ENCODE peak calls at places on chromosomes 16 and 17, in four cellular contexts. W is HepG2, A is K562, E is GM12878. S is an unnamed sample.

GRCh38 chr17:8818047-8818446 is 18.9 kb upstream of the MFSD6L start:
- DNase-seq in A (no peak), W (no peak), E (no peak), S (no peak)

GRCh38 chr17:14203392-14203791 is 33.3 kb downstream of the CDRT15 start:
- DNase-seq in A (peak), E (no peak), W (no peak), S (no peak)

GRCh38 chr16:69469807-69470561 is 45.6 kb downstream of the CYB5B start:
- DNase-seq in A (no peak), E (peak), W (no peak), S (no peak)

GRCh38 chr17:28911411-28912045 is 8.6 kb upstream of the DHRS13 start:
- DNase-seq in E (no peak), W (no peak), A (no peak), S (no peak)

GRCh38 chr17:83195330-83196087 is 116.1 kb downstream of the METRNL start:
- DNase-seq in A (peak), E (no peak), W (no peak), S (no peak)

GRCh38 chr17:77767148-77767547 is 191.4 kb upstream of the TNRC6C start:
- DNase-seq in E (no peak), A (no peak), W (no peak), S (no peak)

GRCh38 chr17:8060274-8060673 is 21.4 kb downstream of the ALOX15B start:
- DNase-seq in A (peak), W (peak), E (peak), S (peak)

GRCh38 chr17:75457047-75457654 is 716 bp downstream of the TMEM94 start:
- DNase-seq in E (no peak), W (no peak), A (peak), S (no peak)

GRCh38 chr17:4064366-4064765 is 78.5 kb downstream of the ZZEF1 start:
- DNase-seq in A (no peak), W (no peak), E (no peak), S (no peak)

GRCh38 chr17:40004712-40005111 is 10.5 kb upstream of the CSF3 start:
- DNase-seq in W (no peak), A (no peak), E (no peak), S (no peak)

GRCh38 chr17:41620583-41621434 is 3.6 kb downstream of the KRT17 start:
- DNase-seq in W (no peak), E (no peak), A (no peak), S (no peak)

GRCh38 chr17:14619821-14620220 is 318.9 kb downstream of the HS3ST3B1 start:
- DNase-seq in E (no peak), W (no peak), A (no peak), S (no peak)

GRCh38 chr17:83091257-83092141 is 12.1 kb downstream of the METRNL start:
- DNase-seq in E (no peak), W (peak), A (no peak), S (no peak)

GRCh38 chr16:78821335-78821734 is 721.9 kb downstream of the WWOX start:
- DNase-seq in W (no peak), E (no peak), A (no peak), S (no peak)

GRCh38 chr17:30808785-30809286 is 15.7 kb downstream of the CRLF3 start:
- DNase-seq in A (no peak), E (peak), W (no peak), S (no peak)

GRCh38 chr17:79180358-79181005 is 105.9 kb downstream of the ENGASE start:
- DNase-seq in A (no peak), W (no peak), E (no peak), S (no peak)

GRCh38 chr16:73214825-73215481 is 167.0 kb upstream of the ZFHX3 start:
- DNase-seq in W (no peak), E (no peak), A (no peak), S (no peak)

GRCh38 chr16:58614212-58614611 is 15.4 kb downstream of the CNOT1 start:
- DNase-seq in E (no peak), W (no peak), A (no peak), S (no peak)

GRCh38 chr17:20266806-20267458 is 200.4 kb downstream of the LGALS9B start:
- DNase-seq in E (no peak), A (peak), W (no peak), S (no peak)

GRCh38 chr17:58337600-58338453 is 9.2 kb upstream of the TSPOAP1 start:
- DNase-seq in A (peak), E (peak), W (peak), S (no peak)

GRCh38 chr17:64459284-64459747 is 10.4 kb downstream of the MILR1 start:
- DNase-seq in W (no peak), E (no peak), A (no peak), S (peak)

GRCh38 chr17:37327341-37328090 is 48.3 kb upstream of the C17orf78 start:
- DNase-seq in E (no peak), A (no peak), W (no peak), S (no peak)

GRCh38 chr16:83913234-83913633 is 14.3 kb downstream of the MLYCD start:
- DNase-seq in E (no peak), W (no peak), A (no peak), S (no peak)

GRCh38 chr17:1229354-1229890 is 40.8 kb upstream of the BHLHA9 start:
- DNase-seq in W (no peak), E (no peak), A (peak), S (no peak)

GRCh38 chr16:57166951-57167350 is 18.9 kb downstream of the PSME3IP1 start:
- DNase-seq in A (no peak), W (no peak), E (no peak), S (no peak)

GRCh38 chr17:73342057-73342522 is 30.3 kb upstream of the CDC42EP4 start:
- DNase-seq in A (no peak), W (no peak), E (peak), S (no peak)
- TF ChIP-seq ZBTB33 in A (no peak), W (no peak), E (no peak), S (no peak)

DNA sequence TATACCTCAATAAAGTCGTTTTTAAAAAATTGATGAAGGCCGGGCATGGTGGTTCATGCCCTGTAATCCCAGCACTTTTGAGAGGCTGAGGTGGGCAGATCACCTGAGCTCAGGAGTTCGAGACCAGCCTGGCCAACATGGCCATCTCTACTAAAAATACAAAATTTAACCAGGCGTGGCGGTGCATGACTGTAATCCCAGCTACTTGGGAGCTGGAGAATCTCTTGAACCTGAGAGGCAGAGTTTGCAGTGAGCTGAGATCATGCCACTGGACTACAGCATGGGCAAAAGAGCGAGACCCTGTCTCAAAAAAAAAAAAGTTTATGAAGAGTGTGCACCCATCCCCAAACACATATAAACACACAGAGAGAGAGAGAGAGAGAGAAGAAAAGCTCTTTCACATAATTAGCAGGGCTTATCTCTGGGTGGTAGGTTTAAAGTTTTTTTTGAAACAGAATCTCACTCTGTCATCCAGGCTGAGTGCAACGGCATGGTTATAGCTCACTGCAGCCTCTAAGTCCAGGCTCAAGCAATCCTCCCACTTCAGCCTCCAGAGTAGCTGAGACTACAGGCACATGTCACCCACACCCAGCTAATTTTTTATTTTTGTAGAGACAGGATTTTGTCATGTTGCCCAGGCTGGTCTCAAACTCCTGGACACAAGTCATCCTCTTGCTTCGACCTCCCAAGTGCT is 3.0 kb downstream of the SREBF1 start:
- DNase-seq in A (no peak), E (no peak), W (no peak), S (no peak)
- TF ChIP-seq SP1 in A (no peak), E (no peak), W (no peak), S (no peak)

DNA sequence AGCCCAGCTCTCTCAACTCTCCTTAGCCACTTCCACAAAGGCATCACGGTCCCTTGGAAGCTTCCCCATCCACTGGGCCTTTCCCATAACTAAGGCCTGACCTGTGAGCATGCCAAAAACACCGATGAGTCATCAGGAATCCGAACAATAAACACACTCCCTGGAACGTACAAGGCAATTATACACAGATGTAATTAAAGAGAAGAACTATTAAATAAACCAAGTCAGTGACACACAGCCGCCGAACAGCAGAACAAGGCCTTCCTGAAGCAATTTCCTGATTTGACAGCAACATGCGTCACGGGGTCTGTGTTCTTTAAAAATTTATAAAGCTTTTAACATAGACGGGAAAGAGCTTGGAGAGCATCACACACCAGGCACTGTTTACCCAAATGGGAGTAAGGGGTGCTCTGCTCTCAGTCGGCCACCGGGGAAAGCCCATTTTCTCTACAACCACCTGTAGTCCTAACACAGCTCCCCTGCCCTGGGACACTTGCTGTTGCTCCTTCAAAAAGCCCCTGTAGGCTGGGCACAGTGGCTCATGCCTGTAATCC is 29.4 kb downstream of the COG7 start:
- DNase-seq in E (no peak), W (peak), A (no peak), S (peak)
- TF ChIP-seq SIN3A in E (no peak), W (no peak), A (no peak), S (no peak)

DNA sequence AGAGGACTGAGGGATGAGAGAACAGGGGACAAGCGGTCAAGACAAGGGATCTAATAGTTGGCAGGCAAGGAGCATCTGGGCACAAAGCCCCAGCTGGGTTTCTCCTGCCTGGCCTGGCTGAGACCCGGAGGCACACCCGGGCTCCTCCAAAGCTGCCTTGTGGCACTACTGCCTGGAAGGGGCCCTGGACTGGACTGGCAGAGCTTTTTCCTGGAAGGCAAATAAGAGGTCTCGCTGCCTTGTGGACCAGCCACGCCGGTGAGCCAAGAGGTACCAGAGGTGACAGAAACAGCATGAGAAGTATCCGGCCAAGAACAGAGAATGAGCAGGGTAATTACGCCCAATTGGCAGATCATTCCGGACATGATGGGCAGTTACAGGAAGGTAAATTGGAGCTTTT is 64.6 kb downstream of the GTF3C1 start:
- DNase-seq in A (no peak), W (no peak), E (no peak), S (no peak)
- TF ChIP-seq ZBTB33 in A (no peak), W (no peak), E (no peak), S (no peak)

DNA sequence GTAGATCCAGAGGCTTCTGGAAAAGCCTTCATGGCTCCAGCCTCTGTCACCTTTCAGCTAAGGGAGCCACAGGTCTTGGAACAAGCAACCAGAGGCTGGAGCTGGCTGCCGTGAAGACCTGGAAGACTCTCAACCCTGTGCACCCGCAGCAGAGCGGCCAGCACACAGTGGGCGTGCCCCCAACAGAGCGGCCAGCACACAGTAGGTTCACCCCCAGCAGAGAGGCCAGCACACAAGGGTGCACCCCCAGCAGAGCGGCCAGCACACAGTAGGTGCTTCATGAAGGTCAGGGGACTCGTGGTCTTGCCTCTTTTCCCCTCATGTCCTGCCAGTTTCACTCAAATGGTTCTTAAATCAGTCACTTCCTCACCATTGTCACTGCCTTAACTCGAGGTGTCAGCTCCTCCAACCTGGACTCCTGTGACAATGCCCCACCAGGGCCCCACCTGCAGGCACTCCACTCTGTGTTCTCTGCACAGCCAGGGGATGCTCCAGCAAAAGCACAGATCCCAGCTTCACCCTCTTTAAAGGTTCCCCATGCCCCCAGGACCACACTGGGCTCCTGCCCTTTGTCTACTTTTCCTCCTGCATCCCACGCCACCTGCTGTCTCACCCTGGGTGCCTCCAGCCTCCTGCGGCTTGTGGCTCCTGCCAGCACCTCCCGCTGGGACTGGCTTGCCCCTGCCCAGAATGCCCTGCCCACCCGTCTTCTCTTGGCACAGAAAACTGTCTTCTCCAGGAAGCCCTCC is 42.4 kb upstream of the DOC2B start:
- DNase-seq in E (no peak), A (no peak), W (no peak), S (no peak)
- TF ChIP-seq SP1 in E (no peak), A (no peak), W (no peak), S (no peak)

S was measured in HCT116.